ENCODE peak calls at places on chromosomes 16 and 17, in seven cellular contexts. One of them, this sample, is unnamed.

GRCh38 chr17:78986048-78986648 is 6.4 kb upstream of the LGALS3BP start:
- DNase-seq in suprapubic skin: no peak
- DNase-seq in mesothelial cell of epicardium: no peak
- DNase-seq in stomach: peak; percentile 68
- DNase-seq in sigmoid colon: no peak
- DNase-seq in fibroblast of the aortic adventitia: peak; percentile 70
- DNase-seq in tibial artery: no peak
- DNase-seq in this sample: peak; percentile 2

GRCh38 chr16:64962786-64963185 is 159.1 kb downstream of the CDH11 start:
- DNase-seq in suprapubic skin: no peak
- DNase-seq in mesothelial cell of epicardium: no peak
- DNase-seq in stomach: no peak
- DNase-seq in sigmoid colon: no peak
- DNase-seq in fibroblast of the aortic adventitia: no peak
- DNase-seq in tibial artery: no peak
- DNase-seq in this sample: no peak

GRCh38 chr16:84369938-84370627 is 1.7 kb downstream of the ATP2C2 start:
- DNase-seq in suprapubic skin: no peak
- DNase-seq in mesothelial cell of epicardium: no peak
- DNase-seq in stomach: no peak
- DNase-seq in sigmoid colon: no peak
- DNase-seq in fibroblast of the aortic adventitia: no peak
- DNase-seq in tibial artery: no peak
- DNase-seq in this sample: no peak

GRCh38 chr17:62109378-62109902 is 44.4 kb upstream of the MED13 start:
- DNase-seq in suprapubic skin: no peak
- DNase-seq in mesothelial cell of epicardium: no peak
- DNase-seq in stomach: peak; percentile 86
- DNase-seq in sigmoid colon: no peak
- DNase-seq in fibroblast of the aortic adventitia: peak; percentile 74
- DNase-seq in tibial artery: no peak
- DNase-seq in this sample: no peak

GRCh38 chr17:81812571-81813370 is 8.8 kb downstream of the GCGR start:
- DNase-seq in suprapubic skin: no peak
- DNase-seq in mesothelial cell of epicardium: no peak
- DNase-seq in stomach: no peak
- DNase-seq in sigmoid colon: no peak
- DNase-seq in fibroblast of the aortic adventitia: no peak
- DNase-seq in tibial artery: no peak
- DNase-seq in this sample: no peak

GRCh38 chr17:19391432-19391831 is 4.4 kb upstream of the MFAP4 start:
- DNase-seq in suprapubic skin: peak; percentile 44
- DNase-seq in mesothelial cell of epicardium: no peak
- DNase-seq in stomach: no peak
- DNase-seq in sigmoid colon: peak; percentile 56
- DNase-seq in fibroblast of the aortic adventitia: no peak
- DNase-seq in tibial artery: no peak
- DNase-seq in this sample: peak; percentile 51

GRCh38 chr17:41917957-41918391 is 777 bp downstream of the ACLY start:
- DNase-seq in suprapubic skin: peak; percentile 84
- DNase-seq in mesothelial cell of epicardium: peak; percentile 73
- DNase-seq in stomach: peak; percentile 64
- DNase-seq in sigmoid colon: peak; percentile 85
- DNase-seq in fibroblast of the aortic adventitia: peak; percentile 40
- DNase-seq in tibial artery: peak; percentile 32
- DNase-seq in this sample: no peak

GRCh38 chr17:30236807-30237206 is 1.3 kb upstream of the SLC6A4 start:
- DNase-seq in suprapubic skin: peak; percentile 73
- DNase-seq in mesothelial cell of epicardium: peak; percentile 55
- DNase-seq in stomach: peak; percentile 59
- DNase-seq in sigmoid colon: no peak
- DNase-seq in fibroblast of the aortic adventitia: peak; percentile 40
- DNase-seq in tibial artery: peak; percentile 44
- DNase-seq in this sample: no peak

GRCh38 chr17:6577686-6578263 is 21.4 kb upstream of the PITPNM3 start:
- DNase-seq in suprapubic skin: no peak
- DNase-seq in mesothelial cell of epicardium: no peak
- DNase-seq in stomach: no peak
- DNase-seq in sigmoid colon: no peak
- DNase-seq in fibroblast of the aortic adventitia: no peak
- DNase-seq in tibial artery: no peak
- DNase-seq in this sample: no peak

GRCh38 chr16:82639666-82640336 is 13.0 kb downstream of the CDH13 start:
- DNase-seq in suprapubic skin: no peak
- DNase-seq in mesothelial cell of epicardium: peak; percentile 70
- DNase-seq in stomach: peak; percentile 62
- DNase-seq in sigmoid colon: peak; percentile 56
- DNase-seq in fibroblast of the aortic adventitia: peak; percentile 56
- DNase-seq in tibial artery: no peak
- DNase-seq in this sample: no peak

GRCh38 chr17:5619088-5619740 is 34.9 kb upstream of the NLRP1 start:
- DNase-seq in suprapubic skin: no peak
- DNase-seq in mesothelial cell of epicardium: no peak
- DNase-seq in stomach: no peak
- DNase-seq in sigmoid colon: no peak
- DNase-seq in fibroblast of the aortic adventitia: no peak
- DNase-seq in tibial artery: no peak
- DNase-seq in this sample: no peak

GRCh38 chr17:43759836-43760235 is 1.2 kb upstream of the SOST start:
- DNase-seq in suprapubic skin: no peak
- DNase-seq in mesothelial cell of epicardium: no peak
- DNase-seq in stomach: no peak
- DNase-seq in sigmoid colon: peak; percentile 25
- DNase-seq in fibroblast of the aortic adventitia: no peak
- DNase-seq in tibial artery: no peak
- DNase-seq in this sample: no peak

GRCh38 chr17:59004338-59005111 is 102.2 kb downstream of the TRIM37 start:
- DNase-seq in suprapubic skin: peak; percentile 69
- DNase-seq in mesothelial cell of epicardium: peak; percentile 72
- DNase-seq in stomach: peak; percentile 67
- DNase-seq in sigmoid colon: no peak
- DNase-seq in fibroblast of the aortic adventitia: peak; percentile 76
- DNase-seq in tibial artery: peak; percentile 63
- DNase-seq in this sample: no peak

GRCh38 chr17:67500261-67500660 is 123.2 kb downstream of the PITPNC1 start:
- DNase-seq in suprapubic skin: no peak
- DNase-seq in mesothelial cell of epicardium: no peak
- DNase-seq in stomach: no peak
- DNase-seq in sigmoid colon: no peak
- DNase-seq in fibroblast of the aortic adventitia: peak; percentile 53
- DNase-seq in tibial artery: no peak
- DNase-seq in this sample: no peak

GRCh38 chr16:22948058-22948602 is 134.2 kb downstream of the HS3ST2 start:
- DNase-seq in suprapubic skin: no peak
- DNase-seq in mesothelial cell of epicardium: no peak
- DNase-seq in stomach: no peak
- DNase-seq in sigmoid colon: no peak
- DNase-seq in fibroblast of the aortic adventitia: peak; percentile 1
- DNase-seq in tibial artery: no peak
- DNase-seq in this sample: peak; percentile 92

GRCh38 chr17:31391496-31391949 is at the start of gene RAB11FIP4:
- DNase-seq in suprapubic skin: no peak
- DNase-seq in mesothelial cell of epicardium: no peak
- DNase-seq in stomach: peak; percentile 22
- DNase-seq in sigmoid colon: no peak
- DNase-seq in fibroblast of the aortic adventitia: no peak
- DNase-seq in tibial artery: no peak
- DNase-seq in this sample: no peak

GRCh38 chr17:4858068-4858879 is 25.1 kb downstream of the MINK1 start:
- DNase-seq in suprapubic skin: no peak
- DNase-seq in mesothelial cell of epicardium: no peak
- DNase-seq in stomach: no peak
- DNase-seq in sigmoid colon: no peak
- DNase-seq in fibroblast of the aortic adventitia: peak; percentile 36
- DNase-seq in tibial artery: peak; percentile 37
- DNase-seq in this sample: no peak

GRCh38 chr17:57782051-57782490 is 37.0 kb upstream of the CCDC182 start:
- DNase-seq in suprapubic skin: no peak
- DNase-seq in mesothelial cell of epicardium: no peak
- DNase-seq in stomach: no peak
- DNase-seq in sigmoid colon: no peak
- DNase-seq in fibroblast of the aortic adventitia: no peak
- DNase-seq in tibial artery: no peak
- DNase-seq in this sample: no peak

GRCh38 chr16:46673320-46674013 is 15.5 kb downstream of the VPS35 start:
- DNase-seq in suprapubic skin: no peak
- DNase-seq in mesothelial cell of epicardium: no peak
- DNase-seq in stomach: peak; percentile 59
- DNase-seq in sigmoid colon: no peak
- DNase-seq in fibroblast of the aortic adventitia: peak; percentile 71
- DNase-seq in tibial artery: peak; percentile 31
- DNase-seq in this sample: no peak

DNA sequence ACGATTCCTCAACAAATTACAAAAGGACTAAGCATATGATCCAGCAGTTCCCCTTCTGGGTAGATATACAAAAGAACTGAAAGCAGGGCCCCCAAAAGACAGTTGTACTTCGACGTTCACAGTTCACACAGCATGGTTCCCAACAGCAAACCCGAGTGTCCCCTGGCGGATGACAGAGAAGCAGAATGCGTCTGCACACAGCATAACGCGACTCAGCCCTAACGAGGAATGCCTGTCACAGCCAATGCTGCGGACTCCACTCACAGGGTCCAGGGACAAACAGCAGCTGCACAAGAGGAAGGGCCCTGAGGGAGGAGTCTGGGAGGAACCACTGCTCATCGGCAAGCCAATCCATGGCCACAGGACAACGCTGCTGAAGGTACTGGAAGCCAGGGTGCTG is 132.9 kb downstream of the ANKRD11 start:
- DNase-seq in suprapubic skin: no peak
- DNase-seq in mesothelial cell of epicardium: no peak
- DNase-seq in stomach: no peak
- DNase-seq in sigmoid colon: no peak
- DNase-seq in fibroblast of the aortic adventitia: no peak
- DNase-seq in tibial artery: no peak
- DNase-seq in this sample: no peak
- TF ChIP-seq CTCF in suprapubic skin: no peak
- TF ChIP-seq CTCF in mesothelial cell of epicardium: no peak
- TF ChIP-seq CTCF in stomach: no peak
- TF ChIP-seq CTCF in sigmoid colon: no peak
- TF ChIP-seq CTCF in fibroblast of the aortic adventitia: no peak
- TF ChIP-seq CTCF in tibial artery: no peak
- TF ChIP-seq CTCF in this sample: no peak

DNA sequence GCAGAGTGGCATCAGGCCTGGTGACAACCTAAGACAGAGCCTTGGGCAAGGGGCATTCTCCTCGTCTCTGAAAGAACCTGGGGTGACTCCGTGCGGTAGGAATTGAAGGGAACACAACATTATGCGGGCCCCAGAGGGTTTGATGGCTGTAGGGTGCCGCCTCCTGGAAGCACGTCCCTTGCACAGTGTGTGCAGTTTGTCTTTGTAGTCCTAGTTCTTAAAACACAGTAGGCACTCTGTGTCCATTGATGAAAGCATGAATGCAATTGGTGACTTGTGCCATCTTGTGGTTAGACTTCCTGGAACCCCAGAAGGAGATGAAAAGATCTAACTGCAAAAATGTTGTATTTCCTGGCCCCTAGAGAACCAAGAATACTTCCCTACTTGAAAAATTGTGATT is 279.8 kb downstream of the UTP18 start:
- DNase-seq in suprapubic skin: no peak
- DNase-seq in mesothelial cell of epicardium: no peak
- DNase-seq in stomach: no peak
- DNase-seq in sigmoid colon: no peak
- DNase-seq in fibroblast of the aortic adventitia: no peak
- DNase-seq in tibial artery: no peak
- DNase-seq in this sample: no peak
- TF ChIP-seq CTCF in suprapubic skin: no peak
- TF ChIP-seq CTCF in mesothelial cell of epicardium: no peak
- TF ChIP-seq CTCF in stomach: no peak
- TF ChIP-seq CTCF in sigmoid colon: no peak
- TF ChIP-seq CTCF in fibroblast of the aortic adventitia: no peak
- TF ChIP-seq CTCF in tibial artery: no peak
- TF ChIP-seq CTCF in this sample: peak; percentile 21

DNA sequence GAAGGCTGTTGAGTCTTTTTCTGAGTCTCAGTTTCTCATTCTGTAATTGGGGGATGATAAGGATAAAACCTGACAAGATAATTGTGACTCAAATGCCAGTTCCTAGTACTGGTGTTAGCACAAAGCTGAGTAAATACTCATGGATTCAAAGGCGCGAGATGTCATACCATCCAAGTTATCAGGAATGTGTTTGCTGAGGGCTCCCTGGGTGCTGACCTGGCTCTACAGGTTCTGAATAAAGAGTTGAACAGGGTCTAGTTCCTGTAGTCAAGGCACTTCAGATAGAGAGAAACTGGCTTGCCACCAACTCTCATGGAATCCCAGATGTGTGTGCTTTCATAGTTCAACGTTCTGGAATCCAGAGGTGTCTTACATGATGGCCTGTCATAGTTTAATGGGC is 141.6 kb downstream of the PRKCA start:
- DNase-seq in suprapubic skin: no peak
- DNase-seq in mesothelial cell of epicardium: no peak
- DNase-seq in stomach: no peak
- DNase-seq in sigmoid colon: no peak
- DNase-seq in fibroblast of the aortic adventitia: no peak
- DNase-seq in tibial artery: no peak
- DNase-seq in this sample: no peak
- TF ChIP-seq CTCF in suprapubic skin: no peak
- TF ChIP-seq CTCF in mesothelial cell of epicardium: no peak
- TF ChIP-seq CTCF in stomach: no peak
- TF ChIP-seq CTCF in sigmoid colon: no peak
- TF ChIP-seq CTCF in fibroblast of the aortic adventitia: no peak
- TF ChIP-seq CTCF in tibial artery: no peak
- TF ChIP-seq CTCF in this sample: no peak

GRCh38 chr17:45170280-45170975 is 8.8 kb downstream of the HEXIM2 start:
- DNase-seq in suprapubic skin: no peak
- DNase-seq in mesothelial cell of epicardium: no peak
- DNase-seq in stomach: no peak
- DNase-seq in sigmoid colon: no peak
- DNase-seq in fibroblast of the aortic adventitia: no peak
- DNase-seq in tibial artery: no peak
- DNase-seq in this sample: peak; percentile 90

GRCh38 chr17:45172541-45173286 is 11.0 kb downstream of the HEXIM2 start:
- DNase-seq in suprapubic skin: peak; percentile 79
- DNase-seq in mesothelial cell of epicardium: peak; percentile 51
- DNase-seq in stomach: peak; percentile 69
- DNase-seq in sigmoid colon: peak; percentile 89
- DNase-seq in fibroblast of the aortic adventitia: peak; percentile 49
- DNase-seq in tibial artery: peak; percentile 62
- DNase-seq in this sample: peak; percentile 92

GRCh38 chr17:45170976-45171337 is 9.3 kb downstream of the HEXIM2 start:
- DNase-seq in suprapubic skin: peak; percentile 91
- DNase-seq in mesothelial cell of epicardium: no peak
- DNase-seq in stomach: peak; percentile 31
- DNase-seq in sigmoid colon: peak; percentile 91
- DNase-seq in fibroblast of the aortic adventitia: peak; percentile 87
- DNase-seq in tibial artery: peak; percentile 90
- DNase-seq in this sample: no peak

GRCh38 chr17:45171338-45172231 is 9.9 kb downstream of the HEXIM2 start:
- DNase-seq in suprapubic skin: peak; percentile 83
- DNase-seq in mesothelial cell of epicardium: peak; percentile 68
- DNase-seq in stomach: peak; percentile 27
- DNase-seq in sigmoid colon: peak; percentile 80
- DNase-seq in fibroblast of the aortic adventitia: no peak
- DNase-seq in tibial artery: peak; percentile 58
- DNase-seq in this sample: peak; percentile 85

DNA sequence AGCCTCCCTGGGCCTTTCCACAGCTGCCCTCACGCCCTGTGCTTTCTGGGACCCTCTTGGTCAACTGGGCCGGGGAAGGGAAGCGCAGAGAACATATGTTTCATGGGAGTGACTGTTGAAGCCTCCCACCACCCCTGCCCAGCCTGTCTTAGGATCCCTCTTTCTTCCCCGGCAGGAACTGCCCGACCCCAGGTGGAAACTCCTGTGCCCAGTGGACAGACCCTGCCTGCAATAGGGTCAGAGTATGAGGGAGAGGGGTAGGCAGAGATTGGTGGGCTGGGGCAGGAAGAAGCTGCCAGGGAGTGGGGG is 10.5 kb downstream of the HEXIM2 start:
- DNase-seq in suprapubic skin: no peak
- DNase-seq in mesothelial cell of epicardium: peak; percentile 41
- DNase-seq in stomach: no peak
- DNase-seq in sigmoid colon: no peak
- DNase-seq in fibroblast of the aortic adventitia: no peak
- DNase-seq in tibial artery: no peak
- DNase-seq in this sample: peak; percentile 63
- TF ChIP-seq CTCF in suprapubic skin: no peak
- TF ChIP-seq CTCF in mesothelial cell of epicardium: no peak
- TF ChIP-seq CTCF in stomach: no peak
- TF ChIP-seq CTCF in sigmoid colon: no peak
- TF ChIP-seq CTCF in fibroblast of the aortic adventitia: no peak
- TF ChIP-seq CTCF in tibial artery: no peak
- TF ChIP-seq CTCF in this sample: no peak